ENCODE peak calls at places on chromosomes 16 and 17, in ten cellular contexts. One of them, this sample, is unnamed.

GRCh38 chr16:72561-73537 is at the start of gene RHBDF1:
- DNase-seq in substantia nigra: no peak
- DNase-seq in HT1080: peak
- DNase-seq in globus pallidus: no peak
- DNase-seq in activated CD4-positive, CD25-positive, alpha-beta regulatory T cell: no peak
- DNase-seq in non-pigmented ciliary epithelial cell: no peak
- DNase-seq in activated naive CD4-positive, alpha-beta T cell treated with anti-CD3 and anti-CD28 coated beads, Interleukin-2, amount 10 ng/mL, durations not matched to agents 7 days and 5 days: peak
- DNase-seq in AG08395: peak
- DNase-seq in ELR: peak
- DNase-seq in neuronal stem cell: peak
- DNase-seq in this sample: no peak

GRCh38 chr17:62216847-62217246 is 151.8 kb upstream of the MED13 start:
- DNase-seq in HT1080: no peak
- DNase-seq in substantia nigra: no peak
- DNase-seq in neuronal stem cell: no peak
- DNase-seq in AG08395: no peak
- DNase-seq in globus pallidus: no peak
- DNase-seq in activated naive CD4-positive, alpha-beta T cell treated with anti-CD3 and anti-CD28 coated beads, Interleukin-2, amount 10 ng/mL, durations not matched to agents 7 days and 5 days: no peak
- DNase-seq in activated CD4-positive, CD25-positive, alpha-beta regulatory T cell: no peak
- DNase-seq in ELR: no peak
- DNase-seq in non-pigmented ciliary epithelial cell: no peak
- DNase-seq in this sample: no peak

GRCh38 chr16:11238272-11239202 is 17.5 kb downstream of the SOCS1 start:
- DNase-seq in AG08395: no peak
- DNase-seq in non-pigmented ciliary epithelial cell: no peak
- DNase-seq in activated naive CD4-positive, alpha-beta T cell treated with anti-CD3 and anti-CD28 coated beads, Interleukin-2, amount 10 ng/mL, durations not matched to agents 7 days and 5 days: no peak
- DNase-seq in HT1080: no peak
- DNase-seq in activated CD4-positive, CD25-positive, alpha-beta regulatory T cell: no peak
- DNase-seq in globus pallidus: no peak
- DNase-seq in substantia nigra: no peak
- DNase-seq in ELR: no peak
- DNase-seq in neuronal stem cell: no peak
- DNase-seq in this sample: no peak

GRCh38 chr17:77433385-77434135 is 292.8 kb downstream of the SEC14L1 start:
- DNase-seq in neuronal stem cell: no peak
- DNase-seq in substantia nigra: no peak
- DNase-seq in AG08395: peak
- DNase-seq in activated CD4-positive, CD25-positive, alpha-beta regulatory T cell: no peak
- DNase-seq in ELR: peak
- DNase-seq in non-pigmented ciliary epithelial cell: no peak
- DNase-seq in activated naive CD4-positive, alpha-beta T cell treated with anti-CD3 and anti-CD28 coated beads, Interleukin-2, amount 10 ng/mL, durations not matched to agents 7 days and 5 days: peak
- DNase-seq in globus pallidus: no peak
- DNase-seq in HT1080: no peak
- DNase-seq in this sample: no peak

GRCh38 chr17:68231536-68231935 is 16.3 kb upstream of the AMZ2 start:
- DNase-seq in activated naive CD4-positive, alpha-beta T cell treated with anti-CD3 and anti-CD28 coated beads, Interleukin-2, amount 10 ng/mL, durations not matched to agents 7 days and 5 days: no peak
- DNase-seq in AG08395: no peak
- DNase-seq in substantia nigra: no peak
- DNase-seq in ELR: no peak
- DNase-seq in HT1080: no peak
- DNase-seq in non-pigmented ciliary epithelial cell: no peak
- DNase-seq in activated CD4-positive, CD25-positive, alpha-beta regulatory T cell: no peak
- DNase-seq in globus pallidus: no peak
- DNase-seq in neuronal stem cell: no peak
- DNase-seq in this sample: no peak

GRCh38 chr16:80015566-80015965 is 415.0 kb upstream of the MAF start:
- DNase-seq in activated naive CD4-positive, alpha-beta T cell treated with anti-CD3 and anti-CD28 coated beads, Interleukin-2, amount 10 ng/mL, durations not matched to agents 7 days and 5 days: no peak
- DNase-seq in neuronal stem cell: no peak
- DNase-seq in non-pigmented ciliary epithelial cell: no peak
- DNase-seq in globus pallidus: no peak
- DNase-seq in HT1080: peak
- DNase-seq in activated CD4-positive, CD25-positive, alpha-beta regulatory T cell: no peak
- DNase-seq in AG08395: peak
- DNase-seq in substantia nigra: no peak
- DNase-seq in ELR: peak
- DNase-seq in this sample: no peak

GRCh38 chr16:85079785-85080602 is 32.3 kb downstream of the CIBAR2 start:
- DNase-seq in substantia nigra: no peak
- DNase-seq in non-pigmented ciliary epithelial cell: no peak
- DNase-seq in HT1080: no peak
- DNase-seq in neuronal stem cell: no peak
- DNase-seq in ELR: no peak
- DNase-seq in activated CD4-positive, CD25-positive, alpha-beta regulatory T cell: no peak
- DNase-seq in globus pallidus: no peak
- DNase-seq in AG08395: no peak
- DNase-seq in activated naive CD4-positive, alpha-beta T cell treated with anti-CD3 and anti-CD28 coated beads, Interleukin-2, amount 10 ng/mL, durations not matched to agents 7 days and 5 days: no peak
- DNase-seq in this sample: no peak

GRCh38 chr17:63542942-63543821 is 7.1 kb upstream of the DCAF7 start:
- DNase-seq in globus pallidus: no peak
- DNase-seq in HT1080: no peak
- DNase-seq in neuronal stem cell: no peak
- DNase-seq in non-pigmented ciliary epithelial cell: no peak
- DNase-seq in substantia nigra: no peak
- DNase-seq in ELR: no peak
- DNase-seq in activated naive CD4-positive, alpha-beta T cell treated with anti-CD3 and anti-CD28 coated beads, Interleukin-2, amount 10 ng/mL, durations not matched to agents 7 days and 5 days: no peak
- DNase-seq in activated CD4-positive, CD25-positive, alpha-beta regulatory T cell: no peak
- DNase-seq in AG08395: no peak
- DNase-seq in this sample: no peak

GRCh38 chr17:8922451-8922850 is 43.1 kb downstream of the PIK3R5 start:
- DNase-seq in substantia nigra: no peak
- DNase-seq in globus pallidus: no peak
- DNase-seq in ELR: peak
- DNase-seq in HT1080: peak
- DNase-seq in activated CD4-positive, CD25-positive, alpha-beta regulatory T cell: no peak
- DNase-seq in non-pigmented ciliary epithelial cell: peak
- DNase-seq in activated naive CD4-positive, alpha-beta T cell treated with anti-CD3 and anti-CD28 coated beads, Interleukin-2, amount 10 ng/mL, durations not matched to agents 7 days and 5 days: no peak
- DNase-seq in AG08395: peak
- DNase-seq in neuronal stem cell: no peak
- DNase-seq in this sample: peak

GRCh38 chr17:27379863-27380533 is 76.2 kb upstream of the KSR1 start:
- DNase-seq in activated naive CD4-positive, alpha-beta T cell treated with anti-CD3 and anti-CD28 coated beads, Interleukin-2, amount 10 ng/mL, durations not matched to agents 7 days and 5 days: no peak
- DNase-seq in activated CD4-positive, CD25-positive, alpha-beta regulatory T cell: no peak
- DNase-seq in AG08395: peak
- DNase-seq in neuronal stem cell: peak
- DNase-seq in ELR: peak
- DNase-seq in substantia nigra: peak
- DNase-seq in HT1080: no peak
- DNase-seq in non-pigmented ciliary epithelial cell: no peak
- DNase-seq in globus pallidus: peak
- DNase-seq in this sample: no peak

GRCh38 chr17:3544365-3544764 is 13.2 kb downstream of the TRPV3 start:
- DNase-seq in ELR: no peak
- DNase-seq in substantia nigra: no peak
- DNase-seq in globus pallidus: no peak
- DNase-seq in activated CD4-positive, CD25-positive, alpha-beta regulatory T cell: no peak
- DNase-seq in neuronal stem cell: no peak
- DNase-seq in non-pigmented ciliary epithelial cell: no peak
- DNase-seq in HT1080: no peak
- DNase-seq in AG08395: no peak
- DNase-seq in activated naive CD4-positive, alpha-beta T cell treated with anti-CD3 and anti-CD28 coated beads, Interleukin-2, amount 10 ng/mL, durations not matched to agents 7 days and 5 days: no peak
- DNase-seq in this sample: no peak

GRCh38 chr17:8288336-8289102 is at the start of gene RANGRF:
- DNase-seq in AG08395: peak
- DNase-seq in neuronal stem cell: peak
- DNase-seq in globus pallidus: peak
- DNase-seq in ELR: peak
- DNase-seq in activated naive CD4-positive, alpha-beta T cell treated with anti-CD3 and anti-CD28 coated beads, Interleukin-2, amount 10 ng/mL, durations not matched to agents 7 days and 5 days: peak
- DNase-seq in activated CD4-positive, CD25-positive, alpha-beta regulatory T cell: peak
- DNase-seq in non-pigmented ciliary epithelial cell: no peak
- DNase-seq in substantia nigra: peak
- DNase-seq in HT1080: peak
- DNase-seq in this sample: no peak

GRCh38 chr17:76500074-76500744 is 1.0 kb downstream of the RHBDF2 start:
- DNase-seq in substantia nigra: no peak
- DNase-seq in non-pigmented ciliary epithelial cell: no peak
- DNase-seq in AG08395: no peak
- DNase-seq in globus pallidus: no peak
- DNase-seq in activated naive CD4-positive, alpha-beta T cell treated with anti-CD3 and anti-CD28 coated beads, Interleukin-2, amount 10 ng/mL, durations not matched to agents 7 days and 5 days: no peak
- DNase-seq in HT1080: no peak
- DNase-seq in ELR: peak
- DNase-seq in neuronal stem cell: no peak
- DNase-seq in activated CD4-positive, CD25-positive, alpha-beta regulatory T cell: no peak
- DNase-seq in this sample: no peak

GRCh38 chr17:81127526-81128177 is 37.7 kb upstream of the PVALEF start:
- DNase-seq in substantia nigra: no peak
- DNase-seq in ELR: no peak
- DNase-seq in globus pallidus: no peak
- DNase-seq in activated CD4-positive, CD25-positive, alpha-beta regulatory T cell: no peak
- DNase-seq in AG08395: no peak
- DNase-seq in HT1080: no peak
- DNase-seq in neuronal stem cell: no peak
- DNase-seq in non-pigmented ciliary epithelial cell: no peak
- DNase-seq in activated naive CD4-positive, alpha-beta T cell treated with anti-CD3 and anti-CD28 coated beads, Interleukin-2, amount 10 ng/mL, durations not matched to agents 7 days and 5 days: no peak
- DNase-seq in this sample: no peak

This sample was measured in BJ.